ENCODE peak calls at places on chromosomes 12 and 14, in nine cellular contexts. B is CD4-positive, alpha-beta memory T cell; I is activated naive CD4-positive, alpha-beta T cell treated with Interleukin-2 at 50 U/mL for 16 hours; Q is GM12892; C is hepatic stellate cell; H is H7; P is M059J; D is activated T-helper 1 cell treated with anti-CD3 and anti-CD28 coated beads, Interleukin-2, amount 50 U/mL, for 16 hours; R is stromal cell of bone marrow. X is an unnamed sample.

GRCh38 chr12:49541911-49542505 is 3.2 kb downstream of the KCNH3 start:
- DNase-seq in H (peak; percentile 40), P (no peak), R (no peak), D (no peak), Q (no peak), I (no peak), C (no peak), B (no peak), X (no peak)

GRCh38 chr12:26250801-26251200 is 55.4 kb downstream of the SSPN start:
- DNase-seq in D (no peak), P (no peak), B (no peak), Q (no peak), C (no peak), R (no peak), I (no peak), H (no peak), X (no peak)

GRCh38 chr14:83006071-83006670 is 1472.5 kb upstream of the SEL1L start:
- DNase-seq in Q (no peak), C (no peak), P (no peak), B (no peak), H (no peak), R (no peak), I (no peak), D (no peak), X (no peak)

GRCh38 chr12:25811656-25812126 is 146.8 kb upstream of the RASSF8 start:
- DNase-seq in Q (no peak), H (no peak), D (no peak), P (peak; percentile 75), C (no peak), R (peak; percentile 39), I (no peak), B (no peak), X (no peak)

GRCh38 chr12:127108360-127109215 is 1158.4 kb upstream of the TMEM132C start:
- DNase-seq in B (peak; percentile 26), I (peak; percentile 40), P (peak; percentile 60), H (peak; percentile 48), Q (no peak), C (peak; percentile 45), D (no peak), R (peak; percentile 51), X (no peak)

GRCh38 chr14:54440037-54440436 is 1.1 kb downstream of the CNIH1 start:
- DNase-seq in P (no peak), I (no peak), H (no peak), B (no peak), Q (no peak), C (no peak), D (no peak), R (no peak), X (no peak)

GRCh38 chr14:99047436-99048110 is 224.4 kb downstream of the BCL11B start:
- DNase-seq in D (no peak), Q (no peak), C (no peak), P (no peak), R (no peak), H (no peak), B (no peak), I (no peak), X (no peak)

GRCh38 chr14:73888971-73889370 is 2.3 kb downstream of the ZNF410 start:
- DNase-seq in P (no peak), B (no peak), R (no peak), Q (no peak), C (no peak), I (no peak), D (no peak), H (no peak), X (no peak)

GRCh38 chr14:51479584-51480305 is 172.0 kb upstream of the FRMD6 start:
- DNase-seq in I (no peak), C (no peak), Q (no peak), B (no peak), R (peak; percentile 51), H (no peak), D (no peak), P (peak; percentile 51), X (no peak)

GRCh38 chr12:130716918-130717306 is 813 bp upstream of the RIMBP2 start:
- DNase-seq in I (no peak), C (no peak), R (no peak), H (no peak), P (no peak), D (no peak), B (no peak), Q (no peak), X (no peak)

GRCh38 chr12:75852143-75852542 is 179.4 kb downstream of the PHLDA1 start:
- DNase-seq in I (no peak), C (no peak), Q (no peak), R (peak; percentile 54), B (no peak), D (no peak), P (peak; percentile 73), H (no peak), X (no peak)

GRCh38 chr12:24918596-24918995 is 30.3 kb downstream of the BCAT1 start:
- DNase-seq in Q (no peak), D (no peak), C (no peak), I (no peak), R (no peak), P (no peak), H (no peak), B (no peak), X (no peak)

GRCh38 chr14:69039287-69039628 is 60.2 kb upstream of the ACTN1 start:
- DNase-seq in D (no peak), Q (no peak), I (no peak), H (no peak), P (peak; percentile 78), C (peak; percentile 55), B (no peak), R (no peak), X (no peak)

GRCh38 chr12:71958056-71958455 is 19.4 kb downstream of the TPH2 start:
- DNase-seq in I (no peak), C (no peak), B (no peak), D (no peak), R (no peak), P (peak; percentile 55), H (no peak), Q (no peak), X (no peak)

GRCh38 chr12:119072463-119072862 is 91.1 kb downstream of the SRRM4 start:
- DNase-seq in D (no peak), H (no peak), I (no peak), R (no peak), P (no peak), C (no peak), Q (no peak), B (no peak), X (no peak)

GRCh38 chr14:67395876-67396189 is 16.1 kb downstream of the PLEK2 start:
- DNase-seq in Q (no peak), H (no peak), C (no peak), D (no peak), P (peak; percentile 69), R (no peak), B (no peak), I (no peak), X (no peak)

GRCh38 chr12:123106640-123107359 is 44.1 kb downstream of the PITPNM2 start:
- DNase-seq in Q (no peak), D (peak; percentile 10), I (peak; percentile 45), B (peak; percentile 48), H (no peak), C (no peak), P (peak; percentile 45), R (no peak), X (peak; percentile 19)

GRCh38 chr14:76168531-76168930 is 16.8 kb downstream of the GPATCH2L start:
- DNase-seq in P (no peak), H (no peak), R (no peak), B (no peak), Q (no peak), C (no peak), I (no peak), D (no peak), X (no peak)

GRCh38 chr12:34400423-34400881 is 378.2 kb downstream of the ALG10 start:
- DNase-seq in P (no peak), D (no peak), Q (no peak), H (peak; percentile 12), R (no peak), I (peak; percentile 0), B (no peak), C (no peak), X (no peak)